ENCODE peak calls at places on chromosome 20, in seven cellular contexts. D is OCI-LY7; A is left ventricle myocardium superior; V is stimulated activated naive B cell treated with anti-CD40 and anti-IgM and Interleukin-4, amounts not matched to agents 10 μg/mL and 1 μg/mL and 100 μg/mL, for 72 hours; O is A549; P is GM23248; C is HEK293T. Y is an unnamed sample.

GRCh38 chr20:63054103-63054474 is 47.3 kb upstream of the BHLHE23 start:
- DNase-seq in O (no peak), P (no peak), C (no peak), D (no peak), V (no peak), A (peak), Y (no peak)

GRCh38 chr20:48787861-48788375 is 39.9 kb downstream of the PREX1 start:
- DNase-seq in A (no peak), O (peak), C (no peak), D (peak), P (peak), V (no peak), Y (peak)

GRCh38 chr20:54276577-54277169 is 68.8 kb downstream of the PFDN4 start:
- DNase-seq in V (no peak), P (no peak), O (no peak), D (no peak), A (no peak), C (no peak), Y (no peak)

GRCh38 chr20:57835462-57836455 is 125.9 kb upstream of the PMEPA1 start:
- DNase-seq in O (no peak), C (no peak), P (no peak), A (no peak), V (no peak), D (no peak), Y (no peak)

GRCh38 chr20:32560989-32561830 is 23.9 kb downstream of the NOL4L start:
- DNase-seq in O (no peak), D (no peak), A (no peak), C (no peak), V (no peak), P (peak), Y (peak)

GRCh38 chr20:31862157-31862470 is 8.2 kb downstream of the DUSP15 start:
- DNase-seq in D (no peak), V (no peak), P (no peak), C (no peak), A (no peak), O (no peak), Y (no peak)

GRCh38 chr20:46206025-46206424 is 87.9 kb downstream of the CD40 start:
- DNase-seq in C (no peak), D (no peak), O (no peak), P (peak), A (no peak), V (peak), Y (peak)

GRCh38 chr20:44723391-44723790 is 8.2 kb downstream of the CCN5 start:
- DNase-seq in V (no peak), C (no peak), D (no peak), A (no peak), O (peak), P (no peak), Y (no peak)

GRCh38 chr20:48051810-48052491 is 266.7 kb upstream of the SULF2 start:
- DNase-seq in D (no peak), C (no peak), A (no peak), O (no peak), V (no peak), P (peak), Y (peak)

GRCh38 chr20:56628015-56628872 is 862 bp upstream of the TFAP2C start:
- DNase-seq in O (peak), P (peak), C (no peak), A (peak), D (no peak), V (peak), Y (no peak)

GRCh38 chr20:10857362-10858070 is 183.7 kb upstream of the JAG1 start:
- DNase-seq in P (peak), A (no peak), V (no peak), D (no peak), C (no peak), O (peak), Y (no peak)

GRCh38 chr20:10077081-10077471 is 42.3 kb downstream of the ANKEF1 start:
- DNase-seq in V (no peak), P (no peak), C (peak), O (no peak), D (no peak), A (no peak), Y (no peak)

GRCh38 chr20:50844430-50845100 is 49.7 kb downstream of the BCAS4 start:
- DNase-seq in D (peak), C (no peak), O (peak), A (no peak), V (peak), P (peak), Y (no peak)

GRCh38 chr20:18624948-18625347 is 37.1 kb downstream of the DTD1 start:
- DNase-seq in P (no peak), V (no peak), O (no peak), C (no peak), D (no peak), A (no peak), Y (no peak)

GRCh38 chr20:50580016-50580747 is 70.0 kb downstream of the PTPN1 start:
- DNase-seq in D (peak), A (peak), V (no peak), C (peak), P (peak), O (peak), Y (peak)

GRCh38 chr20:22568872-22569344 is 15.5 kb downstream of the FOXA2 start:
- DNase-seq in A (no peak), C (no peak), O (no peak), P (no peak), D (no peak), V (no peak), Y (no peak)

GRCh38 chr20:61822396-61822795 is 243.3 kb downstream of the TAF4 start:
- DNase-seq in C (no peak), D (no peak), A (peak), O (no peak), P (no peak), V (no peak), Y (no peak)

GRCh38 chr20:58073945-58074920 is 154.2 kb downstream of the ANKRD60 start:
- DNase-seq in A (no peak), V (no peak), D (no peak), P (peak), C (no peak), O (no peak), Y (no peak)

GRCh38 chr20:36544134-36545018 is 3.1 kb downstream of the MYL9 start:
- DNase-seq in C (no peak), A (peak), V (no peak), P (peak), O (no peak), D (no peak), Y (peak)

GRCh38 chr20:3898639-3899038 is 9.5 kb downstream of the PANK2 start:
- DNase-seq in O (no peak), V (no peak), C (no peak), D (no peak), P (no peak), A (no peak), Y (no peak)

GRCh38 chr20:41476013-41476441 is 109.4 kb upstream of the EMILIN3 start:
- DNase-seq in A (no peak), D (no peak), V (no peak), C (no peak), P (peak), O (peak), Y (peak)

GRCh38 chr20:33450867-33451266 is 7.3 kb upstream of the SNTA1 start:
- DNase-seq in D (no peak), C (no peak), P (peak), O (peak), V (no peak), A (no peak), Y (peak)

Y was measured in SJCRH30.